ENCODE peak calls at places on chromosome 20, in seven cellular contexts. E, J, Y, O, C, L and K are unnamed samples. For H3K27me3, the result is how much of the 10 kb centered on the place peaks cover.

GRCh38 chr20:22684072-22684762 is 99.8 kb upstream of the FOXA2 start:
- DNase-seq in E (peak), J (no peak), Y (peak), O (peak), C (peak), L (peak), K (peak)

GRCh38 chr20:58048096-58048702 is 180.3 kb downstream of the ANKRD60 start:
- DNase-seq in E (no peak), J (no peak), Y (no peak), O (no peak), C (no peak), L (peak), K (no peak)

GRCh38 chr20:7094438-7094997 is 327.0 kb downstream of the BMP2 start:
- DNase-seq in E (no peak), J (no peak), Y (no peak), O (peak), C (no peak), L (peak), K (peak)

GRCh38 chr20:63509088-63509564 is 10.2 kb upstream of the EEF1A2 start:
- DNase-seq in E (no peak), J (no peak), Y (peak), O (no peak), C (no peak), L (peak), K (no peak)

GRCh38 chr20:1877604-1878195 is 17.5 kb upstream of the SIRPA start:
- DNase-seq in E (no peak), J (no peak), Y (peak), O (no peak), C (no peak), L (no peak), K (no peak)

GRCh38 chr20:37640600-37641561 is 52.9 kb upstream of the CTNNBL1 start:
- DNase-seq in E (no peak), J (no peak), Y (no peak), O (no peak), C (no peak), L (peak), K (no peak)

GRCh38 chr20:48827880-48828733 is at the start of gene PREX1:
- DNase-seq in E (peak), J (no peak), Y (peak), O (peak), C (no peak), L (peak), K (peak)

GRCh38 chr20:8515810-8516435 is 383.9 kb downstream of the PLCB1 start:
- DNase-seq in E (no peak), J (no peak), Y (no peak), O (no peak), C (no peak), L (no peak), K (no peak)

GRCh38 chr20:54102543-54102942 is 32.1 kb upstream of the BCAS1 start:
- DNase-seq in E (no peak), J (no peak), Y (no peak), O (no peak), C (no peak), L (no peak), K (no peak)

GRCh38 chr20:53660078-53660909 is 66.7 kb upstream of the ZNF217 start:
- DNase-seq in E (no peak), J (no peak), Y (peak), O (peak), C (no peak), L (peak), K (no peak)

GRCh38 chr20:32570401-32571190 is 14.5 kb downstream of the NOL4L start:
- DNase-seq in E (no peak), J (no peak), Y (no peak), O (no peak), C (no peak), L (peak), K (no peak)

GRCh38 chr20:34443546-34443945 is 72.7 kb upstream of the DYNLRB1 start:
- DNase-seq in E (no peak), J (no peak), Y (no peak), O (no peak), C (no peak), L (no peak), K (no peak)

GRCh38 chr20:62741701-62742491 is 33.3 kb downstream of the NTSR1 start:
- DNase-seq in E (no peak), J (no peak), Y (peak), O (peak), C (no peak), L (no peak), K (peak)

GRCh38 chr20:33653218-33653899 is 8.8 kb upstream of the C20orf144 start:
- DNase-seq in E (peak), J (no peak), Y (no peak), O (no peak), C (peak), L (peak), K (peak)

GRCh38 chr20:54340667-54341081 is 132.8 kb downstream of the PFDN4 start:
- DNase-seq in E (no peak), J (no peak), Y (no peak), O (no peak), C (no peak), L (peak), K (no peak)

GRCh38 chr20:44702776-44703175 is 12.4 kb upstream of the CCN5 start:
- DNase-seq in E (peak), J (peak), Y (peak), O (peak), C (peak), L (peak), K (no peak)

GRCh38 chr20:62631336-62632317 is 10.7 kb upstream of the SLCO4A1 start:
- DNase-seq in E (no peak), J (no peak), Y (no peak), O (no peak), C (no peak), L (no peak), K (no peak)

GRCh38 chr20:34220581-34220980 is 20.6 kb upstream of the ASIP start:
- DNase-seq in E (no peak), J (no peak), Y (no peak), O (no peak), C (no peak), L (peak), K (no peak)

GRCh38 chr20:33812673-33813462 is 1.7 kb downstream of the CHMP4B start:
- DNase-seq in E (no peak), J (no peak), Y (no peak), O (no peak), C (no peak), L (peak), K (no peak)

GRCh38 chr20:6768228-6769185 is 1.0 kb downstream of the BMP2 start:
- DNase-seq in E (peak), J (no peak), Y (peak), O (peak), C (no peak), L (peak), K (no peak)

GRCh38 chr20:20019123-20019522 is 2.0 kb downstream of the NAA20 start:
- DNase-seq in E (peak), J (no peak), Y (no peak), O (no peak), C (no peak), L (no peak), K (no peak)

GRCh38 chr20:19978511-19979210 is 38.5 kb upstream of the NAA20 start:
- DNase-seq in E (no peak), J (no peak), Y (peak), O (peak), C (no peak), L (no peak), K (no peak)

GRCh38 chr20:2864626-2865025 is 8.7 kb upstream of the PTPRA start:
- DNase-seq in E (no peak), J (no peak), Y (no peak), O (no peak), C (no peak), L (no peak), K (no peak)

GRCh38 chr20:14142964-14143627 is 147.8 kb downstream of the MACROD2 start:
- DNase-seq in E (no peak), J (no peak), Y (no peak), O (no peak), C (no peak), L (peak), K (no peak)
- H3K4me3 ChIP-seq in E (no peak), J (no peak), Y (no peak), O (no peak), C (no peak), L (no peak), K (no peak)

DNA sequence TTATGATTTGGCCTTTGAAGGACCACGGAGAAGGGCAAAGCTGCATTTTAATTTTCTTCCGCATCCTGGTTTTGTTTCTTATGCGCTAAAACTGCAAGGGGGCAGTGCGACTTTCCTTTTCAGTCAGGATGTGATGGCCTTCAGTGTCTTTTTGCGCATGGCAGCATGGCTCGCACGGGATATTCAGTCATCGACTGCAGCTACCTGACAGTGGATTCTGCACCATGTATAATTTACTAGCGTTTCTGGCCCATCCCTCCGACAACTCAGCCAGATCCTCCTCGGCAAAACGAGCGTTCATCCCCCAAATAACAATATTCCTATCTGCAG is 2.2 kb downstream of the LAMP5 start:
- DNase-seq in E (no peak), J (no peak), Y (no peak), O (no peak), C (no peak), L (no peak), K (no peak)
- H3K27me3 ChIP-seq in E (under half), J (under half), Y (under half), O (half or more), C (half or more), L (half or more), K (under half)

DNA sequence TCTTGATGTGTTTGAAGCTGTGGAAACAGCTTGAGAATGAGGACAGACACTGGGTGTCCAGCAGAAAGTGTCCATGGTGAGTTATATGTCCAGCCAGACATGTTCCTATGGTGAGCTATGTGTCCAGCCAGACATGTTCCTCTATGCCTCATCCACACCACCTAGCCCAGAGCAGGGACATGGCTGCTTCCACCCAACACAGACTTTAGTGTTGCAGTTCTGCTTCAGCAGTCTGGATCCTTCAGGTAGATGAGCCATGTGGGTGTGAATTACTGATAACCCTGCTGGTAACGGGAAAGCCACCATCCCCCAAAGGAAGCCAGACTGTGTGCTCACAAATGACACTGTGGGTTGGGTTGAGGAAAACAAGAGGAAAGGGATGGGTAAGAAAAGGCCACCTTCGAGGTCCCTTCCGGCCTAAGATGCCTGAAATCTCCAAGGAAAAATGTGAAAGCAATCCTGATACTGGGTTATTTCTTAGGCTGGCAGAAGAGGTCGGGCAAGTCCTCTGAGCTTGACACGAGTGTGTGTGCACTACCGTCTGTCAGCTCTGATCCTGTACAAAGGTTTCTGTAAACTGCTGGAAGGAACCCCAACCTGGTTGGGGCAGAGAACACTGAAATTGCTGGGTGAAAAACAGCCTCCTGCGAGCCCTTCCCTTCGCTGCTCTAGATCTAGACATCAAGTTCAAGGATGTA is 77.8 kb downstream of the NINL start:
- DNase-seq in E (no peak), J (no peak), Y (no peak), O (no peak), C (no peak), L (no peak), K (no peak)
- H3K27ac ChIP-seq in E (peak), J (no peak), Y (no peak), O (no peak), C (no peak), L (peak), K (no peak)

GRCh38 chr20:41142241-41142640 is 4.9 kb downstream of the PLCG1 start:
- DNase-seq in E (no peak), J (no peak), Y (no peak), O (no peak), C (no peak), L (no peak), K (no peak)
- H3K4me3 ChIP-seq in E (no peak), J (no peak), Y (no peak), O (no peak), C (no peak), L (no peak), K (no peak)

GRCh38 chr20:46810442-46811327 is 84.0 kb upstream of the EYA2 start:
- DNase-seq in E (no peak), J (no peak), Y (no peak), O (no peak), C (no peak), L (no peak), K (no peak)

GRCh38 chr20:46809961-46810360 is 84.7 kb upstream of the EYA2 start:
- DNase-seq in E (no peak), J (no peak), Y (no peak), O (no peak), C (no peak), L (no peak), K (no peak)

GRCh38 chr20:46808565-46808964 is 86.1 kb upstream of the EYA2 start:
- DNase-seq in E (no peak), J (no peak), Y (no peak), O (no peak), C (no peak), L (no peak), K (no peak)

GRCh38 chr20:46814366-46815232 is 80.0 kb upstream of the EYA2 start:
- DNase-seq in E (peak), J (no peak), Y (no peak), O (no peak), C (no peak), L (peak), K (peak)

GRCh38 chr20:46811328-46812084 is 83.1 kb upstream of the EYA2 start:
- DNase-seq in E (no peak), J (no peak), Y (no peak), O (no peak), C (no peak), L (no peak), K (no peak)
- H3K27me3 ChIP-seq in E (under half), J (under half), Y (under half), O (under half), C (under half), L (under half), K (under half)